ENCODE peak calls at places on chromosomes 13 and 19, in ten cellular contexts. U is cardiac fibroblast, Q is body of pancreas, B is BJ, N is kidney, P is A673, K is GM12865, F is left ventricle myocardium inferior, C is AG10803, W is Peyer's patch. L is an unnamed sample.

GRCh38 chr19:35040826-35041547 is 534 bp upstream of the HPN start:
- DNase-seq in Q (peak), F (peak), K (no peak), B (no peak), P (no peak), U (no peak), W (peak), C (no peak), N (peak), L (no peak)

GRCh38 chr13:40578055-40578454 is 88.4 kb downstream of the FOXO1 start:
- DNase-seq in P (no peak), K (no peak), Q (no peak), B (no peak), N (no peak), C (no peak), W (no peak), F (no peak), U (no peak), L (no peak)

GRCh38 chr13:99374169-99374991 is 67.2 kb upstream of the GPR183 start:
- DNase-seq in N (no peak), P (no peak), F (no peak), W (peak), U (no peak), B (no peak), C (no peak), K (peak), Q (no peak), L (no peak)

GRCh38 chr19:50387868-50388245 is 3.7 kb downstream of the POLD1 start:
- DNase-seq in Q (no peak), B (no peak), W (no peak), F (no peak), K (no peak), P (no peak), U (no peak), N (no peak), C (no peak), L (no peak)

GRCh38 chr19:35228177-35228930 is at the start of gene FAM187B:
- DNase-seq in P (no peak), K (no peak), Q (no peak), U (no peak), N (no peak), W (peak), F (no peak), C (no peak), B (no peak), L (no peak)

GRCh38 chr13:110298566-110299321 is 8.2 kb downstream of the COL4A1 start:
- DNase-seq in W (peak), Q (no peak), U (peak), C (no peak), B (no peak), K (no peak), F (no peak), N (peak), P (no peak), L (no peak)

GRCh38 chr13:32837973-32838940 is 178.0 kb upstream of the KL start:
- DNase-seq in P (no peak), W (no peak), F (no peak), K (no peak), N (no peak), C (no peak), B (no peak), U (no peak), Q (no peak), L (no peak)

GRCh38 chr13:94178625-94179244 is 300.7 kb downstream of the DCT start:
- DNase-seq in U (no peak), N (no peak), B (no peak), K (no peak), P (peak), W (no peak), F (no peak), Q (no peak), C (no peak), L (no peak)

GRCh38 chr19:10166046-10166445 is 28.7 kb downstream of the DNMT1 start:
- DNase-seq in P (no peak), F (no peak), B (no peak), K (no peak), U (no peak), N (no peak), W (no peak), C (no peak), Q (no peak), L (no peak)

GRCh38 chr13:28640861-28641599 is 17.9 kb upstream of the POMP start:
- DNase-seq in K (no peak), U (peak), Q (no peak), P (no peak), N (no peak), B (no peak), W (no peak), F (no peak), C (no peak), L (no peak)

GRCh38 chr19:3762130-3762473 is 380 bp upstream of the MRPL54 start:
- DNase-seq in C (no peak), W (no peak), B (no peak), F (no peak), K (no peak), P (no peak), U (no peak), Q (no peak), N (no peak), L (no peak)
- H3K4me3 ChIP-seq in C (peak), W (peak), B (no peak), F (peak), K (peak), P (peak), U (no peak), Q (no peak), N (peak), L (peak)

GRCh38 chr13:63026285-63026797 is 1610.7 kb upstream of the PCDH20 start:
- DNase-seq in C (no peak), P (no peak), N (no peak), K (no peak), U (no peak), W (no peak), Q (no peak), F (no peak), B (no peak), L (no peak)

GRCh38 chr13:63025741-63026140 is 1610.1 kb upstream of the PCDH20 start:
- DNase-seq in F (no peak), C (no peak), K (no peak), P (no peak), Q (no peak), B (no peak), N (no peak), W (no peak), U (no peak), L (no peak)

GRCh38 chr13:63024458-63024857 is 1608.8 kb upstream of the PCDH20 start:
- DNase-seq in P (no peak), F (no peak), U (no peak), W (no peak), K (no peak), C (no peak), N (no peak), Q (no peak), B (no peak), L (no peak)
- TF ChIP-seq CTCF in P (no peak), F (no peak), U (no peak), W (no peak), K (no peak), C (no peak), N (no peak), Q (no peak), B (no peak), L (no peak)

GRCh38 chr19:6475321-6476108 is 6.1 kb downstream of the DENND1C start:
- DNase-seq in W (no peak), K (no peak), N (no peak), C (no peak), P (no peak), B (no peak), U (no peak), F (no peak), Q (no peak), L (no peak)
- H3K4me3 ChIP-seq in W (no peak), K (no peak), N (peak), C (no peak), P (peak), B (no peak), U (no peak), F (peak), Q (no peak), L (no peak)

GRCh38 chr19:5666921-5667610 is 13.2 kb downstream of the MICOS13 start:
- DNase-seq in N (peak), P (no peak), C (no peak), U (no peak), Q (no peak), K (no peak), B (no peak), F (no peak), W (no peak), L (no peak)

GRCh38 chr19:5663904-5664303 is 16.4 kb downstream of the MICOS13 start:
- DNase-seq in C (no peak), B (no peak), F (no peak), U (no peak), W (no peak), P (no peak), N (peak), Q (no peak), K (no peak), L (no peak)

GRCh38 chr19:5667751-5668271 is 12.5 kb downstream of the MICOS13 start:
- DNase-seq in C (no peak), Q (no peak), K (no peak), B (no peak), F (no peak), P (no peak), U (no peak), W (no peak), N (peak), L (no peak)

GRCh38 chr19:5664515-5664914 is 15.8 kb downstream of the MICOS13 start:
- DNase-seq in W (no peak), F (no peak), B (no peak), Q (no peak), N (peak), C (no peak), K (no peak), P (no peak), U (no peak), L (no peak)

GRCh38 chr19:5665781-5666513 is 14.4 kb downstream of the MICOS13 start:
- DNase-seq in B (no peak), C (peak), P (no peak), F (no peak), Q (no peak), U (peak), N (peak), W (no peak), K (peak), L (no peak)
- TF ChIP-seq CTCF in B (peak), C (peak), P (no peak), F (no peak), Q (no peak), U (peak), N (no peak), W (no peak), K (no peak), L (peak)

DNA sequence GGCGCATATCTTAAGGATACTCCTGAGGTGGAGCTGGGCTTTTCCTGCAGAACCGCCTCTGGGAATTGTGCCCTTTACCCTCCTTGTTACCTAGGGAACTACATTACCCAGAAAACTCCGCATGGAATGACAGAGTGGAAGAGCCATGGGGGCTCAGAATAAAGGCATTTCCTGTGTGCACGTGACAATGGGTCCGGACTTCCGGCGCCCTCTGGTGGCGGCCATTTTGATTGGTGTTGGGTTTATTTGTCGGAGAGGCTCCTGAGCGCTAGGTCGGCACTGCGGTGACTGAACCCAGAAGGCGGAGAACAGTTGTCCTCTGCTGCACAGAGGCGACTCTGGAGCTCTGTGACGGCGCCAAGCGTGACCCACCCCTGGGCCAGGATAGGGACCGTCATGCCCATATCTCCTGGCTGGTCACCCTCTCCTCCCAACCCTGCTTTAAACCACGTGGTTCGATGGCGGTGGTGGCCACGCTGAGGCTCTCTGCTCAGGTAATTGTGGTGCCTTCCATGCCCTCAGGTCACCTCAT is at the start of gene ZNF587B:
- DNase-seq in Q (peak), F (peak), W (peak), N (peak), C (no peak), U (peak), K (no peak), B (no peak), P (peak), L (peak)
- H3K4me3 ChIP-seq in Q (no peak), F (peak), W (peak), N (peak), C (peak), U (peak), K (no peak), B (peak), P (no peak), L (peak)

DNA sequence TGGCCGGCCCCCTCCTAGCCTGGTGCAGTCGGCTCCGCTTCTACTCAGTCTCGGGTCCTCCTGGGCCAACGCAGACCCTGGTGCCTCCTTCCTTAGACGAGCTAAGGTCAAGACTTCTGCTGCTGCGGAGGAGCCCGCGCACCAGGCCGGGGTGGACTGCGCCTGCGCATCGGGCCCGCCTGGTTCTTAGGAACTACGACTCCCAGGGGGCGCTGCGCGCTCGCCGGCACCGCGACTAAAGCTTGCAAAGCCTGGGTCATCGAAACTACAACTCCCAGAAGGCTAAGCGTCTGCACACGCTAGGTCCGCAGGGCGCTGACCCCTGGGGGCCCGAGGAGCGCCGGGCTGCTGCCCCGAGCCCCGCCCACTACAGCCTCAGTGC is at the start of gene ZNF835:
- DNase-seq in K (peak), C (no peak), N (peak), W (peak), P (peak), Q (peak), F (peak), B (no peak), U (peak), L (no peak)
- TF ChIP-seq CTCF in K (no peak), C (no peak), N (peak), W (peak), P (no peak), Q (no peak), F (peak), B (no peak), U (no peak), L (no peak)